ENCODE peak calls at places on chromosome 19, in ten cellular contexts. One of them, this sample, is unnamed. For H3K4me1, the result is how much of the 10 kb centered on the place peaks cover.

GRCh38 chr19:56110515-56111448 is 10.3 kb downstream of the ZNF787 start:
- DNase-seq in ovary: peak
- DNase-seq in cardiac muscle cell: peak
- DNase-seq in stomach: peak
- DNase-seq in lower lobe of right lung: peak
- DNase-seq in OCI-LY7: no peak
- DNase-seq in body of pancreas: peak
- DNase-seq in prostate gland: no peak
- DNase-seq in Peyer's patch: no peak
- DNase-seq in fibroblast of lung: peak
- DNase-seq in this sample: no peak

GRCh38 chr19:38506723-38507550 is 73.4 kb downstream of the RYR1 start:
- DNase-seq in ovary: peak
- DNase-seq in cardiac muscle cell: peak
- DNase-seq in stomach: peak
- DNase-seq in lower lobe of right lung: peak
- DNase-seq in OCI-LY7: peak
- DNase-seq in body of pancreas: peak
- DNase-seq in prostate gland: no peak
- DNase-seq in Peyer's patch: peak
- DNase-seq in fibroblast of lung: no peak
- DNase-seq in this sample: peak

GRCh38 chr19:53532362-53532761 is 5.6 kb upstream of the ZNF331 start:
- DNase-seq in ovary: no peak
- DNase-seq in cardiac muscle cell: no peak
- DNase-seq in stomach: no peak
- DNase-seq in lower lobe of right lung: no peak
- DNase-seq in OCI-LY7: no peak
- DNase-seq in body of pancreas: no peak
- DNase-seq in prostate gland: no peak
- DNase-seq in Peyer's patch: no peak
- DNase-seq in fibroblast of lung: no peak
- DNase-seq in this sample: no peak

GRCh38 chr19:19267305-19267704 is 5.8 kb downstream of the TM6SF2 start:
- DNase-seq in ovary: no peak
- DNase-seq in cardiac muscle cell: no peak
- DNase-seq in stomach: no peak
- DNase-seq in lower lobe of right lung: no peak
- DNase-seq in OCI-LY7: no peak
- DNase-seq in body of pancreas: no peak
- DNase-seq in prostate gland: no peak
- DNase-seq in Peyer's patch: no peak
- DNase-seq in fibroblast of lung: no peak
- DNase-seq in this sample: no peak

GRCh38 chr19:7928334-7928706 is 2.4 kb upstream of the CTXN1 start:
- DNase-seq in ovary: peak
- DNase-seq in cardiac muscle cell: no peak
- DNase-seq in stomach: no peak
- DNase-seq in lower lobe of right lung: no peak
- DNase-seq in OCI-LY7: no peak
- DNase-seq in body of pancreas: peak
- DNase-seq in prostate gland: no peak
- DNase-seq in Peyer's patch: no peak
- DNase-seq in fibroblast of lung: no peak
- DNase-seq in this sample: no peak

GRCh38 chr19:1513492-1514294 is 874 bp upstream of the ADAMTSL5 start:
- DNase-seq in ovary: no peak
- DNase-seq in cardiac muscle cell: peak
- DNase-seq in stomach: peak
- DNase-seq in lower lobe of right lung: peak
- DNase-seq in OCI-LY7: peak
- DNase-seq in body of pancreas: peak
- DNase-seq in prostate gland: no peak
- DNase-seq in Peyer's patch: no peak
- DNase-seq in fibroblast of lung: peak
- DNase-seq in this sample: peak

GRCh38 chr19:58212336-58213074 is 16.2 kb upstream of the ZNF544 start:
- DNase-seq in ovary: no peak
- DNase-seq in cardiac muscle cell: no peak
- DNase-seq in stomach: no peak
- DNase-seq in lower lobe of right lung: no peak
- DNase-seq in OCI-LY7: no peak
- DNase-seq in body of pancreas: no peak
- DNase-seq in prostate gland: no peak
- DNase-seq in Peyer's patch: no peak
- DNase-seq in fibroblast of lung: no peak
- DNase-seq in this sample: no peak

GRCh38 chr19:14147797-14148605 is 11.6 kb upstream of the ASF1B start:
- DNase-seq in ovary: peak
- DNase-seq in cardiac muscle cell: peak
- DNase-seq in stomach: peak
- DNase-seq in lower lobe of right lung: peak
- DNase-seq in OCI-LY7: peak
- DNase-seq in body of pancreas: peak
- DNase-seq in prostate gland: peak
- DNase-seq in Peyer's patch: peak
- DNase-seq in fibroblast of lung: peak
- DNase-seq in this sample: peak

GRCh38 chr19:4238831-4239230 is 8.0 kb upstream of the YJU2 start:
- DNase-seq in ovary: no peak
- DNase-seq in cardiac muscle cell: no peak
- DNase-seq in stomach: no peak
- DNase-seq in lower lobe of right lung: no peak
- DNase-seq in OCI-LY7: no peak
- DNase-seq in body of pancreas: no peak
- DNase-seq in prostate gland: no peak
- DNase-seq in Peyer's patch: no peak
- DNase-seq in fibroblast of lung: no peak
- DNase-seq in this sample: no peak

GRCh38 chr19:38173324-38174041 is 50.5 kb downstream of the DPF1 start:
- DNase-seq in ovary: no peak
- DNase-seq in cardiac muscle cell: no peak
- DNase-seq in stomach: peak
- DNase-seq in lower lobe of right lung: no peak
- DNase-seq in OCI-LY7: no peak
- DNase-seq in body of pancreas: peak
- DNase-seq in prostate gland: no peak
- DNase-seq in Peyer's patch: no peak
- DNase-seq in fibroblast of lung: peak
- DNase-seq in this sample: peak

GRCh38 chr19:14039181-14039580 is 7.6 kb downstream of the IL27RA start:
- DNase-seq in ovary: no peak
- DNase-seq in cardiac muscle cell: no peak
- DNase-seq in stomach: no peak
- DNase-seq in lower lobe of right lung: no peak
- DNase-seq in OCI-LY7: no peak
- DNase-seq in body of pancreas: no peak
- DNase-seq in prostate gland: no peak
- DNase-seq in Peyer's patch: no peak
- DNase-seq in fibroblast of lung: no peak
- DNase-seq in this sample: no peak

GRCh38 chr19:49133621-49134454 is 14.5 kb downstream of the PPFIA3 start:
- DNase-seq in ovary: peak
- DNase-seq in cardiac muscle cell: peak
- DNase-seq in stomach: peak
- DNase-seq in lower lobe of right lung: peak
- DNase-seq in OCI-LY7: peak
- DNase-seq in body of pancreas: peak
- DNase-seq in prostate gland: peak
- DNase-seq in Peyer's patch: peak
- DNase-seq in fibroblast of lung: peak
- DNase-seq in this sample: no peak

GRCh38 chr19:40251244-40251643 is 24.8 kb upstream of the CCNP start:
- DNase-seq in ovary: no peak
- DNase-seq in cardiac muscle cell: no peak
- DNase-seq in stomach: no peak
- DNase-seq in lower lobe of right lung: no peak
- DNase-seq in OCI-LY7: no peak
- DNase-seq in body of pancreas: no peak
- DNase-seq in prostate gland: no peak
- DNase-seq in Peyer's patch: no peak
- DNase-seq in fibroblast of lung: no peak
- DNase-seq in this sample: no peak
- TF ChIP-seq CTCF in ovary: no peak
- TF ChIP-seq CTCF in cardiac muscle cell: no peak
- TF ChIP-seq CTCF in stomach: no peak
- TF ChIP-seq CTCF in lower lobe of right lung: no peak
- TF ChIP-seq CTCF in OCI-LY7: no peak
- TF ChIP-seq CTCF in body of pancreas: no peak
- TF ChIP-seq CTCF in prostate gland: no peak
- TF ChIP-seq CTCF in Peyer's patch: no peak
- TF ChIP-seq CTCF in fibroblast of lung: no peak
- TF ChIP-seq CTCF in this sample: no peak

DNA sequence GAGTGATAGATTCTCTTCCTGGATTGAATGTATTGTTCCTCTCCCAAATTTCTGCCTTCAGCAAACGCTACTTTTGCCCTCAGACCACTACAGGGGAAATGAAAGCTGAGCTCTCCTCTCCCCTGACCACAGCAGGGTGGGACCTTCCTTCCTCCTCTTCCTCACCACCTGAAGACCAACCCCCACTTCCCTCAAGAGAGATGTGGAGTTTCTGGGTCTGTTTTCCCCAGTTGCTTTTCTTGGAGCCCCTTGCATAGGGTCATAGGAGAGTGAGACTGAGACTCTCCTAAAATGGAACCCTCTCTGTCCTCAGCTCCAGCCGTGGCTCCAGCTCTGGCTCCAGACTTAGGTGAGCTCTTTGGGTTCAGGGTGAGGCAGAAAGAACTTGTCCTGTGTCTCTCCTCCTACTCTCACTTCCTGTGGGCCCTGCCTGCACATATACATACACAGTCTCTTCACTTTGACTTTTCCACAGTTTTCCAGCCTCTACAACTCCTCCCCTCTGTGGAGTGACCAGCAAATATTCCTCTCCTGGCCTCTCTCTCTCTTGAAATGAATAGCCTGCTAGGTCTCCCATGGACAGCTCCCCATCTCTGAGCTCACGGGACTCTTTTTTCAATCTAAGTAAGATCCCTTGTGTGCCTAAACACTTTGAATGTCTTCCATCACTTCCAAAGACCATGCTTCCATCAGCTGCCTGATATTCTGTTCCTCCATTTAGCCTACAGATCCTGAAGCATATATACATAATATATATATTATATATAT is 19.2 kb upstream of the ZNF175 start:
- DNase-seq in ovary: no peak
- DNase-seq in cardiac muscle cell: no peak
- DNase-seq in stomach: no peak
- DNase-seq in lower lobe of right lung: no peak
- DNase-seq in OCI-LY7: no peak
- DNase-seq in body of pancreas: no peak
- DNase-seq in prostate gland: no peak
- DNase-seq in Peyer's patch: peak
- DNase-seq in fibroblast of lung: no peak
- DNase-seq in this sample: no peak
- H3K27ac ChIP-seq in ovary: no peak
- H3K27ac ChIP-seq in cardiac muscle cell: no peak
- H3K27ac ChIP-seq in stomach: no peak
- H3K27ac ChIP-seq in lower lobe of right lung: no peak
- H3K27ac ChIP-seq in OCI-LY7: no peak
- H3K27ac ChIP-seq in body of pancreas: no peak
- H3K27ac ChIP-seq in prostate gland: no peak
- H3K27ac ChIP-seq in Peyer's patch: peak
- H3K27ac ChIP-seq in fibroblast of lung: no peak
- H3K27ac ChIP-seq in this sample: no peak

DNA sequence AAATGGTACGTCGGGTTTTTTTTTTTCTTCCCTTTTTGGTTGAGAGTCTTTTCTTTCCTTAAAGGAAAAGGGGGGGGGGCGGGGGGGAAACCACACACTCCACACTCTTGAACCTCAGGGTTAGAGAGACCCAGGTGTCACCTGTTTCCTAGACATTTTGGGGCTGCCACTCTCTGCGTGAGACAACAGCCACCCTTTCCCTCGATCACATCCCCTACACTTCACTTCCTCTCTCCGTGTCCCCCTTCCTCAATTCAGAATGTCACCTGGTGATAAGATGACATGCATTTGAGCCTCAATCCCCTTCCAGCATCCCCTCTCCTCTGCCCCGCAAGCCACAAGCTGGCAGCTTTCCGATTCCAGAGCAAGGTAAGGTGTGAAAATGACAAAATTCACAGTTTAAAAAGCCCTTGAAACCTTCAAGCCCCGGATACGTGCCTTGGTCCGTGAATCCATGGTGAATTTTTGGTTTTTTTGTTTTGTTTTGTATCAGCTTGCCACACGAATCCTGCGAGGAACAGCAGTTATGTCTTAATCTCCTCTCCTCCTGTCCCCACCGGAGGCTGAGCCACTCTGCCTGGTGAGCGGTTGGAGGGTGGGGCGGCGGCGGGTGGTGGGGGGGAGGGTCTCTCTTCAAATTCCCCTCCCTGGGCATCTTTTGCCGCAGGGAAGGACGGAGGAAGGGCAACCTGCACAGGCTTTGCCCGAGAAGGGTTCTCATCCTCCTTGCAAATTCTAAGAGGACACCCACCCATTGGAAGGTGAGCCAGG is 4.2 kb downstream of the PTPRS start:
- DNase-seq in ovary: no peak
- DNase-seq in cardiac muscle cell: no peak
- DNase-seq in stomach: no peak
- DNase-seq in lower lobe of right lung: no peak
- DNase-seq in OCI-LY7: peak
- DNase-seq in body of pancreas: no peak
- DNase-seq in prostate gland: no peak
- DNase-seq in Peyer's patch: no peak
- DNase-seq in fibroblast of lung: no peak
- DNase-seq in this sample: no peak
- H3K4me1 ChIP-seq in ovary: under half
- H3K4me1 ChIP-seq in cardiac muscle cell: under half
- H3K4me1 ChIP-seq in stomach: under half
- H3K4me1 ChIP-seq in lower lobe of right lung: under half
- H3K4me1 ChIP-seq in OCI-LY7: under half
- H3K4me1 ChIP-seq in body of pancreas: under half
- H3K4me1 ChIP-seq in prostate gland: under half
- H3K4me1 ChIP-seq in Peyer's patch: under half
- H3K4me1 ChIP-seq in fibroblast of lung: under half
- H3K4me1 ChIP-seq in this sample: under half

DNA sequence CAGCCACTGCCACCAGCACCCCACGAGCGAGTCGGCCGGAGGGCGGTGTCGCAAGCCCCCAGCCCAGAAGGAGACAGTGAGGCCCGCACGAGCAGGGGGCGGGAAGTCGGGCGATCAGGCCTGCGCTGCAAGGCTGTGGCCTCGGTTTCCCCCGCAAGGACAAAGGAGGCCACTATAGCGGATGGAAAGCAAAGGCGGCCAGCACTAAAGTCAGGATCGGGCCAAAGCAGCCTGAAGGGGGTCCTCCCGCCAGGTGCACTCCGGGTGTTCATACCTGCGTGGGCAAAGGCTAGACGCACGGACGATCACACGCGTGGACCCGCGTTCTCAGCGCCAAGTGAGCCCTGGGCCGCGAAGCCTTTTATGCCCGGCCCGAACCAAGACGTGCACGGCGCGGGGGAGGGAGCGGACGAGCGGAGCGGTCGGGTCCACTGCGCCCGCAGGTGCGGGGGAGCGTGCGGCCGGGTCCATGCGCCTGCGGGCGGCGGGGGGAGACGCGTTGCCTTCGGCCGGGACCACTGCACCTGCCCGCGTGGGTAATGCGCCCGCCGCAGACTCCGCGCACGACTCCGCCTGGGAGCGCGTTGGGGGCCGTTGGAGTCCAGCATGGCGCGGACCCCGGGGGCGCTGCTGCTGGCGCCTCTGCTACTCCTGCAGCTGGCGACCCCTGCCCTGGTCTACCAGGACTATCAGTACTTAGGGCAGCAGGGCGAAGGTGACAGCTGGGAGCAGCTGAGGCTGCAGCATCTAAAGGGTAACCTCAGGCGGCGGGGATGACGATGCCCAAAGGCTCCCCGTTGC is at the start of the genes PRDX2 and THSD8:
- DNase-seq in ovary: peak
- DNase-seq in cardiac muscle cell: peak
- DNase-seq in stomach: peak
- DNase-seq in lower lobe of right lung: peak
- DNase-seq in OCI-LY7: peak
- DNase-seq in body of pancreas: peak
- DNase-seq in prostate gland: peak
- DNase-seq in Peyer's patch: peak
- DNase-seq in fibroblast of lung: peak
- DNase-seq in this sample: peak
- TF ChIP-seq CTCF in ovary: no peak
- TF ChIP-seq CTCF in cardiac muscle cell: no peak
- TF ChIP-seq CTCF in stomach: no peak
- TF ChIP-seq CTCF in lower lobe of right lung: no peak
- TF ChIP-seq CTCF in OCI-LY7: no peak
- TF ChIP-seq CTCF in body of pancreas: no peak
- TF ChIP-seq CTCF in prostate gland: peak
- TF ChIP-seq CTCF in Peyer's patch: no peak
- TF ChIP-seq CTCF in fibroblast of lung: peak
- TF ChIP-seq CTCF in this sample: no peak